ENCODE peak calls at places on chromosomes 12 and 14, in five cellular contexts. Q, P, X, R and N are unnamed samples.

GRCh38 chr12:68336754-68337343 is 4.7 kb upstream of the MDM1 start:
- DNase-seq in Q (no peak), P (no peak), X (no peak), R (no peak), N (no peak)

GRCh38 chr14:100652739-100653138 is 65.5 kb upstream of the BEGAIN start:
- DNase-seq in Q (no peak), P (no peak), X (no peak), R (no peak), N (no peak)

GRCh38 chr12:14995583-14996425 is 23.0 kb downstream of the PDE6H start:
- DNase-seq in Q (no peak), P (peak; percentile 28), X (no peak), R (peak; percentile 74), N (peak; percentile 87)

GRCh38 chr14:60235440-60235839 is 13.6 kb upstream of the PPM1A start:
- DNase-seq in Q (no peak), P (no peak), X (no peak), R (no peak), N (no peak)

GRCh38 chr12:52433501-52434095 is 573 bp downstream of the KRT75 start:
- DNase-seq in Q (no peak), P (no peak), X (no peak), R (no peak), N (no peak)

GRCh38 chr12:108629156-108629555 is 4.5 kb downstream of the SELPLG start:
- DNase-seq in Q (no peak), P (no peak), X (no peak), R (no peak), N (no peak)

GRCh38 chr14:24351517-24351916 is 11.7 kb upstream of the RIPK3 start:
- DNase-seq in Q (no peak), P (no peak), X (no peak), R (no peak), N (no peak)

GRCh38 chr12:42977451-42978230 is 388.1 kb upstream of the PRICKLE1 start:
- DNase-seq in Q (no peak), P (no peak), X (no peak), R (peak; percentile 36), N (no peak)

GRCh38 chr14:60986500-60986899 is 5.5 kb downstream of the SLC38A6 start:
- DNase-seq in Q (no peak), P (no peak), X (no peak), R (no peak), N (no peak)

GRCh38 chr12:52398176-52398575 is 8.0 kb downstream of the KRT82 start:
- DNase-seq in Q (no peak), P (no peak), X (no peak), R (no peak), N (peak; percentile 17)

GRCh38 chr14:39230416-39230815 is 3.3 kb upstream of the MIA2 start:
- DNase-seq in Q (no peak), P (no peak), X (no peak), R (no peak), N (peak; percentile 37)